ENCODE peak calls at places on chromosomes 2 and 18, in four cellular contexts. H is HCT116, Q is IMR-90, B is right atrium auricular region. E is an unnamed sample.

GRCh38 chr2:85806358-85807118 is 52.7 kb downstream of the ATOH8 start:
- DNase-seq in B (no peak), Q (no peak), H (no peak), E (no peak)

GRCh38 chr2:175147196-175147595 is 20.8 kb downstream of the ATF2 start:
- DNase-seq in B (no peak), Q (peak; percentile 13), H (no peak), E (no peak)

GRCh38 chr2:72108121-72108520 is 39.5 kb downstream of the CYP26B1 start:
- DNase-seq in B (no peak), Q (peak; percentile 5), H (no peak), E (no peak)

GRCh38 chr2:4272261-4272858 is 569.0 kb downstream of the DCDC2C start:
- DNase-seq in B (no peak), Q (no peak), H (no peak), E (no peak)

GRCh38 chr2:46230115-46230571 is 67.1 kb upstream of the EPAS1 start:
- DNase-seq in Q (no peak), B (no peak), H (no peak), E (no peak)

GRCh38 chr18:79567481-79568147 is 112.0 kb upstream of the CTDP1 start:
- DNase-seq in B (peak; percentile 81), H (no peak), Q (peak; percentile 98), E (no peak)

GRCh38 chr18:26091047-26091630 is 726 bp upstream of the SS18 start:
- DNase-seq in B (peak; percentile 74), H (peak; percentile 58), Q (no peak), E (peak; percentile 61)

GRCh38 chr18:54134053-54134452 is 90.4 kb downstream of the MBD2 start:
- DNase-seq in H (no peak), B (no peak), Q (no peak), E (no peak)

GRCh38 chr18:3504637-3505036 is 54.7 kb downstream of the TGIF1 start:
- DNase-seq in B (no peak), H (no peak), Q (no peak), E (no peak)

GRCh38 chr18:63903981-63904570 is 3.7 kb upstream of the SERPINB10 start:
- DNase-seq in Q (no peak), B (no peak), H (no peak), E (no peak)

GRCh38 chr2:27431395-27431794 is 3.0 kb downstream of the NRBP1 start:
- DNase-seq in B (no peak), Q (peak; percentile 62), H (no peak), E (no peak)

GRCh38 chr18:60358516-60358915 is 14.1 kb downstream of the MC4R start:
- DNase-seq in H (no peak), Q (peak; percentile 70), B (no peak), E (no peak)

GRCh38 chr2:43269706-43270105 is 43.3 kb upstream of the ZFP36L2 start:
- DNase-seq in Q (peak; percentile 81), B (peak; percentile 93), H (no peak), E (no peak)

GRCh38 chr2:216713691-216714411 is 18.5 kb upstream of the IGFBP5 start:
- DNase-seq in H (no peak), Q (peak; percentile 93), B (no peak), E (no peak)

GRCh38 chr18:22637787-22638186 is 220.1 kb upstream of the CTAGE1 start:
- DNase-seq in B (no peak), Q (peak; percentile 89), H (peak; percentile 34), E (no peak)

GRCh38 chr18:57698571-57699276 is 77.1 kb upstream of the NARS1 start:
- DNase-seq in H (no peak), Q (peak; percentile 74), B (no peak), E (no peak)

GRCh38 chr2:72423766-72424165 is 276.1 kb upstream of the CYP26B1 start:
- DNase-seq in Q (no peak), B (no peak), H (no peak), E (no peak)

GRCh38 chr2:181203412-181203811 is 223.0 kb downstream of the UBE2E3 start:
- DNase-seq in H (peak; percentile 79), Q (peak; percentile 83), B (no peak), E (no peak)

GRCh38 chr2:32805104-32806095 is 141.4 kb upstream of the LTBP1 start:
- DNase-seq in Q (peak; percentile 78), H (peak; percentile 8), B (no peak), E (peak; percentile 75)

GRCh38 chr18:77811510-77811909 is 561.9 kb downstream of the GALR1 start:
- DNase-seq in B (no peak), Q (no peak), H (no peak), E (no peak)

GRCh38 chr2:123566291-123566946 is 458.7 kb upstream of the CNTNAP5 start:
- DNase-seq in B (no peak), H (no peak), Q (no peak), E (no peak)

GRCh38 chr2:76268928-76269327 is 558.2 kb upstream of the GCFC2 start:
- DNase-seq in H (no peak), B (no peak), Q (peak; percentile 5), E (no peak)

GRCh38 chr18:1018211-1018651 is 113.6 kb downstream of the ADCYAP1 start:
- DNase-seq in B (no peak), Q (peak; percentile 10), H (no peak), E (no peak)

GRCh38 chr2:501130-501529 is 176.1 kb downstream of the TMEM18 start:
- DNase-seq in Q (no peak), H (peak; percentile 19), B (no peak), E (peak; percentile 12)

GRCh38 chr2:131413148-131413747 is 49.3 kb upstream of the RAB6D start:
- DNase-seq in H (peak; percentile 49), Q (peak; percentile 63), B (no peak), E (no peak)

GRCh38 chr2:170764880-170765261 is 5.3 kb upstream of the ERICH2 start:
- DNase-seq in Q (no peak), B (no peak), H (no peak), E (no peak)

GRCh38 chr2:174970092-174970491 is 35.1 kb downstream of the CHN1 start:
- DNase-seq in Q (peak; percentile 61), H (no peak), B (no peak), E (no peak)

GRCh38 chr2:99389371-99389770 is 52.2 kb downstream of the EIF5B start:
- DNase-seq in Q (peak; percentile 87), H (no peak), B (no peak), E (no peak)

GRCh38 chr2:152489364-152489763 is 154.4 kb downstream of the FMNL2 start:
- DNase-seq in Q (no peak), B (no peak), H (no peak), E (no peak)

GRCh38 chr18:62183578-62184195 is 3.2 kb downstream of the PIGN start:
- DNase-seq in H (peak; percentile 55), Q (peak; percentile 68), B (no peak), E (no peak)

GRCh38 chr18:45168883-45169585 is 446.2 kb upstream of the SLC14A2 start:
- DNase-seq in Q (peak; percentile 73), H (no peak), B (no peak), E (no peak)

GRCh38 chr18:34522627-34523026 is 187.5 kb upstream of the DTNA start:
- DNase-seq in Q (no peak), H (no peak), B (no peak), E (no peak)

GRCh38 chr2:10414000-10414451 is 34.1 kb downstream of the ODC1 start:
- DNase-seq in B (no peak), H (no peak), Q (peak; percentile 68), E (no peak)

GRCh38 chr18:9293948-9294347 is 40.6 kb upstream of the TWSG1 start:
- DNase-seq in B (no peak), H (no peak), Q (no peak), E (no peak)
- H3K9me3 ChIP-seq in B (no peaks in the 10 kb centered on the region), H (no peaks in the 10 kb centered on the region), Q (peaks cover 12% of the 10 kb centered on the region), E (peaks cover 33% of the 10 kb centered on the region)

GRCh38 chr2:126785236-126785635 is 113.5 kb upstream of the TEX51 start:
- DNase-seq in Q (no peak), H (no peak), B (no peak), E (no peak)

GRCh38 chr2:126787278-126787677 is 111.4 kb upstream of the TEX51 start:
- DNase-seq in H (no peak), B (no peak), Q (no peak), E (no peak)

GRCh38 chr2:126788113-126788512 is 110.6 kb upstream of the TEX51 start:
- DNase-seq in Q (no peak), B (no peak), H (no peak), E (no peak)

GRCh38 chr2:126785862-126786261 is 112.8 kb upstream of the TEX51 start:
- DNase-seq in B (no peak), Q (no peak), H (no peak), E (peak; percentile 16)

DNA sequence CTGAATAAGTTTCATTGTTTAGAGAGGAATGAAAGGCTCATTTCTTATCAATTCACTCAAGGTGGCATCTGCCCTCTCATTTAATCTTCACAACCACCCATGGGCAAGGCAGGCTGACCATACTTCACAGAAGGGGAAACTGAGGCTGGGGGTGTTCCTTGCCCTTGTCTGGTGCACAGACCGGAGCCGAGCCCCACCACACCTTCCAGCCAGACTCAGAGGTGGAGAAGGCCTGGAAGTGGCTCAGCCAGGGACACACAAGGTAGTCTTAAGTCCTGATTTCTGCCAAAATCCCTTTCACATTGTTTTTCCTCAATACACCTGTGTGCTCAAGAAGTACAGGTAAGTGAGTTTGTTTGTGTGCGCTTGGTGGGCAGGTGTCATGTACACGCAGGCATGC is 111.9 kb upstream of the TEX51 start:
- DNase-seq in B (no peak), Q (no peak), H (no peak), E (no peak)
- TF ChIP-seq CTCF in B (no peak), Q (no peak), H (no peak), E (no peak)

GRCh38 chr2:16194530-16194929 is 254.2 kb downstream of the MYCN start:
- DNase-seq in B (no peak), Q (no peak), H (no peak), E (no peak)

GRCh38 chr2:16194096-16194390 is 253.7 kb downstream of the MYCN start:
- DNase-seq in B (no peak), H (no peak), Q (no peak), E (no peak)

GRCh38 chr2:16196687-16197503 is 256.5 kb downstream of the MYCN start:
- DNase-seq in H (no peak), B (no peak), Q (no peak), E (no peak)

GRCh38 chr2:16195681-16196070 is 255.3 kb downstream of the MYCN start:
- DNase-seq in B (no peak), H (no peak), Q (no peak), E (no peak)

GRCh38 chr2:16194931-16195680 is 254.8 kb downstream of the MYCN start:
- DNase-seq in Q (no peak), H (no peak), B (no peak), E (no peak)
- H3K4me1 ChIP-seq in Q (no peaks in the 10 kb centered on the region), H (peaks cover 4% of the 10 kb centered on the region), B (no peaks in the 10 kb centered on the region), E (no peaks in the 10 kb centered on the region)

GRCh38 chr2:108399479-108399878 is 21.7 kb downstream of the SULT1C4 start:
- DNase-seq in Q (no peak), B (no peak), H (no peak), E (no peak)

GRCh38 chr2:108396845-108397244 is 19.1 kb downstream of the SULT1C4 start:
- DNase-seq in H (peak; percentile 8), Q (peak; percentile 47), B (no peak), E (peak; percentile 52)

GRCh38 chr2:108393197-108393596 is 15.4 kb downstream of the SULT1C4 start:
- DNase-seq in H (no peak), Q (no peak), B (no peak), E (no peak)

GRCh38 chr2:108392029-108392428 is 14.3 kb downstream of the SULT1C4 start:
- DNase-seq in H (no peak), Q (no peak), B (no peak), E (no peak)

DNA sequence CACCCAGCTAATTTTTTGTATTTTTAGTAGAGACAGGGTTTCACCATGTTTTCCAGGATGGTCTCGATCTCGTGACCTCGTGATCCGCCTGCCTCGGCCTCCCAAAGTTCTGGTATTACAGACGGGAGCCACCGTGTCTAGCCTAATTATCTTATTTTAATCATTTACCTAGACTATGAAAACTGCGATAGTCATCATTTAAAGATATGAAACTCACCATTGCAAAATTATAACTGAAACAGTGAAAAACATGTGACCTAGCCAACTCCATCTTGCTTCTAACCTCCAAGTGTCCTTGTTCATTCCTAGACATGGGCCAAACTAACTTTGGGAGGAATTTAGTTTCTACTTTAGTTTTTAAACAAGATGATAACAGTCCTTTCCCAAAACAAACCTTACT is 17.4 kb downstream of the SULT1C4 start:
- DNase-seq in B (no peak), H (no peak), Q (no peak), E (no peak)
- H3K9me3 ChIP-seq in B (peaks cover 8% of the 10 kb centered on the region), H (no peaks in the 10 kb centered on the region), Q (peaks cover 24% of the 10 kb centered on the region), E (peaks cover 20% of the 10 kb centered on the region)